ENCODE peak calls at places on chromosomes 5 and 9, in four cellular contexts. K is Karpas-422, Q is endothelial cell of umbilical vein, N is heart right ventricle. D is an unnamed sample.

GRCh38 chr9:100083448-100084144 is 15.2 kb downstream of the ERP44 start:
- DNase-seq in K (no peak), Q (no peak), N (no peak), D (no peak)

GRCh38 chr9:98374385-98375051 is 119.1 kb upstream of the TBC1D2 start:
- DNase-seq in K (no peak), Q (peak; percentile 45), N (no peak), D (no peak)

GRCh38 chr5:77066823-77067442 is 20.2 kb downstream of the ZBED3 start:
- DNase-seq in K (no peak), Q (no peak), N (no peak), D (no peak)

GRCh38 chr5:34552129-34552528 is 104.0 kb upstream of the RAI14 start:
- DNase-seq in K (no peak), Q (no peak), N (peak; percentile 41), D (no peak)

GRCh38 chr5:150488519-150489357 is 19.2 kb upstream of the NDST1 start:
- DNase-seq in K (no peak), Q (peak; percentile 20), N (peak; percentile 81), D (peak; percentile 30)

GRCh38 chr5:72210913-72211670 is 103.8 kb downstream of the MAP1B start:
- DNase-seq in K (no peak), Q (peak; percentile 93), N (peak; percentile 52), D (no peak)

GRCh38 chr5:72065751-72066255 is 41.5 kb upstream of the MAP1B start:
- DNase-seq in K (no peak), Q (no peak), N (no peak), D (no peak)

GRCh38 chr5:124655211-124655880 is 91.1 kb downstream of the ZNF608 start:
- DNase-seq in K (peak; percentile 55), Q (no peak), N (no peak), D (no peak)

GRCh38 chr5:132386644-132387286 is 17.3 kb downstream of the SLC22A5 start:
- DNase-seq in K (peak; percentile 90), Q (peak; percentile 77), N (peak; percentile 77), D (peak; percentile 21)

GRCh38 chr5:145221416-145221815 is 613.7 kb downstream of the PRELID2 start:
- DNase-seq in K (no peak), Q (peak; percentile 51), N (no peak), D (no peak)

GRCh38 chr5:172293054-172293744 is 9.6 kb upstream of the UBTD2 start:
- DNase-seq in K (peak; percentile 89), Q (peak; percentile 63), N (peak; percentile 58), D (peak; percentile 58)

DNA sequence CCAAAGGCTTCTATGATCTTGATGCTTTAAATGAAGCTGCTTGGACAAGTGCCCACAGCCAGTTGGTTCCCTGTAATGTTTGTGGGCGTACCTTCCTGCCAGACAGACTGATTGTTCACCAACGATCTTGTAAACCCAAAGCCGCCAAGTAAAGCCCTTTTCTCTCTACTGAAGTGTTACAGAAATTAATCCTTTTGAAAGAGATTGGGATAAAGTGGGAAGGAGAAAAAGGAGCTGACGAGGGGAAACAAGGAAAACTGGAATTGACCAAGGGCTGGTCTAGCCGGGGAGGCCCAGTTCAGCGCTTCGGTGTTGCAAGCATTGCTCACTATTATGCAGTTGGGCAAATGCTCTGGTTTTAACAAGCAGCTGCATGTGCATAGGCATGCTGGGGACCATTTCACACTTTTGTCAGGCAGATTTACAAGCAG is 53.2 kb downstream of the ZNF474 start:
- DNase-seq in K (no peak), Q (peak; percentile 93), N (peak; percentile 44), D (no peak)
- H3K27ac ChIP-seq in K (no peak overlapping the region), Q (peak overlapping the region; percentile 84), N (peak overlapping the region; percentile 76), D (no peak overlapping the region)

DNA sequence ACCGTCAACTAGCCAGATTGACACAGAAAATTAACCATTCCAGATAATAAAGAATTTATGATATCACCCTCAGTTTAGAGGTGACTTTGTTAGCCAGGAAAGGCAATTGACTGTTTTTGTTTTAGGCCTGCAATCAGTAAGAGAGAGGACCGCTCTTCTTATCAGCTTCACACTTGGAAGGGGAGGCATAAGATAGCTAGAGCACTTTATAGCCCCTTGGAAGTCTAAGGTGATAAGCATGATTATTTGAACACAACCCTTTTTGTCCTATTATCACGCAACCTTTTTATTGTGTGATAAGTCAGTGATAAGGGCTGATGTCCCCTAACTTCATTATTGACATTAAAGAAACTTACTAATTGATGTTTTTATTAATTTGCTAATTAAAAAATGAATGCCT is 162.6 kb upstream of the CDKN2B start:
- DNase-seq in K (no peak), Q (no peak), N (no peak), D (no peak)
- H3K27ac ChIP-seq in K (no peak overlapping the region), Q (no peak overlapping the region), N (no peak overlapping the region), D (no peak overlapping the region)

GRCh38 chr9:36204906-36205547 is 14.3 kb downstream of the CLTA start:
- DNase-seq in K (no peak), Q (peak; percentile 15), N (no peak), D (no peak)

GRCh38 chr9:36208521-36209253 is 18.0 kb downstream of the CLTA start:
- DNase-seq in K (no peak), Q (peak; percentile 53), N (no peak), D (no peak)

GRCh38 chr9:36210722-36211121 is 20.0 kb downstream of the CLTA start:
- DNase-seq in K (no peak), Q (no peak), N (no peak), D (no peak)

GRCh38 chr9:36207546-36208012 is 16.9 kb downstream of the CLTA start:
- DNase-seq in K (no peak), Q (peak; percentile 71), N (no peak), D (no peak)

GRCh38 chr9:36207016-36207415 is 16.3 kb downstream of the CLTA start:
- DNase-seq in K (no peak), Q (peak; percentile 41), N (no peak), D (peak; percentile 37)
- H3K27ac ChIP-seq in K (no peak overlapping the region), Q (peak overlapping the region; percentile 87), N (no peak overlapping the region), D (peak overlapping the region; percentile 87)

GRCh38 chr9:4334439-4334838 is 34.6 kb upstream of the GLIS3 start:
- DNase-seq in K (no peak), Q (peak; percentile 94), N (peak; percentile 57), D (peak; percentile 45)
- H3K27ac ChIP-seq in K (no peak overlapping the region), Q (peak overlapping the region; percentile 2), N (peak overlapping the region; percentile 74), D (no peak overlapping the region)

GRCh38 chr9:20570756-20571155 is 51.5 kb downstream of the MLLT3 start:
- DNase-seq in K (no peak), Q (peak; percentile 16), N (no peak), D (no peak)
- H3K27ac ChIP-seq in K (no peak overlapping the region), Q (no peak overlapping the region), N (no peak overlapping the region), D (no peak overlapping the region)

D was measured in caudate nucleus.